ENCODE peak calls at places on chromosomes 16 and 17, in eight cellular contexts. Q, D, A, N, Y, B, X and K are unnamed samples.

GRCh38 chr17:81036128-81036891 is 1.4 kb downstream of the BAIAP2 start:
- DNase-seq in Q (no peak), D (no peak), A (no peak), N (no peak), Y (no peak), B (no peak), X (no peak), K (peak)

GRCh38 chr17:13420294-13421277 is 181.1 kb downstream of the HS3ST3A1 start:
- DNase-seq in Q (no peak), D (peak), A (peak), N (no peak), Y (no peak), B (no peak), X (no peak), K (no peak)

GRCh38 chr16:48608452-48608851 is 1.5 kb downstream of the N4BP1 start:
- DNase-seq in Q (no peak), D (peak), A (no peak), N (no peak), Y (no peak), B (no peak), X (no peak), K (no peak)

GRCh38 chr17:37608369-37609169 is 649 bp downstream of the SYNRG start:
- DNase-seq in Q (no peak), D (peak), A (peak), N (no peak), Y (no peak), B (no peak), X (no peak), K (no peak)

GRCh38 chr16:4314532-4315184 is 1.2 kb upstream of the GLIS2 start:
- DNase-seq in Q (no peak), D (peak), A (peak), N (peak), Y (peak), B (peak), X (no peak), K (no peak)

GRCh38 chr17:61335105-61335844 is 64.4 kb upstream of the TBX2 start:
- DNase-seq in Q (no peak), D (no peak), A (peak), N (peak), Y (no peak), B (no peak), X (no peak), K (no peak)

GRCh38 chr16:85170066-85171003 is 58.1 kb upstream of the CIBAR2 start:
- DNase-seq in Q (no peak), D (peak), A (no peak), N (peak), Y (no peak), B (peak), X (no peak), K (peak)

GRCh38 chr17:31512796-31513195 is 121.3 kb downstream of the RAB11FIP4 start:
- DNase-seq in Q (no peak), D (no peak), A (no peak), N (no peak), Y (no peak), B (no peak), X (no peak), K (no peak)

GRCh38 chr17:73480740-73481139 is 163.5 kb downstream of the SDK2 start:
- DNase-seq in Q (no peak), D (peak), A (no peak), N (no peak), Y (no peak), B (no peak), X (no peak), K (no peak)

GRCh38 chr16:23227529-23227928 is 45.0 kb downstream of the SCNN1G start:
- DNase-seq in Q (no peak), D (no peak), A (no peak), N (no peak), Y (no peak), B (no peak), X (no peak), K (no peak)

GRCh38 chr17:80827646-80828643 is 163.7 kb upstream of the CHMP6 start:
- DNase-seq in Q (no peak), D (peak), A (peak), N (no peak), Y (no peak), B (no peak), X (no peak), K (no peak)

GRCh38 chr17:59778996-59779395 is 71.5 kb downstream of the VMP1 start:
- DNase-seq in Q (no peak), D (no peak), A (no peak), N (no peak), Y (no peak), B (no peak), X (no peak), K (no peak)

GRCh38 chr16:49598386-49599170 is 225.0 kb downstream of the C16orf78 start:
- DNase-seq in Q (no peak), D (no peak), A (no peak), N (no peak), Y (no peak), B (no peak), X (no peak), K (no peak)

GRCh38 chr16:3578121-3578520 is 918 bp upstream of the NLRC3 start:
- DNase-seq in Q (no peak), D (peak), A (no peak), N (no peak), Y (no peak), B (no peak), X (no peak), K (peak)

GRCh38 chr17:34321981-34322380 is 2.7 kb downstream of the CCL8 start:
- DNase-seq in Q (no peak), D (no peak), A (no peak), N (no peak), Y (no peak), B (no peak), X (no peak), K (no peak)

GRCh38 chr17:47315451-47316266 is 8.1 kb upstream of the EFCAB13 start:
- DNase-seq in Q (no peak), D (peak), A (peak), N (no peak), Y (peak), B (peak), X (no peak), K (no peak)

GRCh38 chr17:81518113-81518784 is 5.7 kb upstream of the ACTG1 start:
- DNase-seq in Q (no peak), D (no peak), A (no peak), N (peak), Y (no peak), B (peak), X (no peak), K (no peak)

GRCh38 chr17:69802045-69802740 is 272.8 kb upstream of the KCNJ16 start:
- DNase-seq in Q (no peak), D (no peak), A (no peak), N (no peak), Y (no peak), B (no peak), X (no peak), K (peak)

GRCh38 chr17:81039854-81040758 is 5.2 kb downstream of the BAIAP2 start:
- DNase-seq in Q (no peak), D (peak), A (peak), N (peak), Y (no peak), B (no peak), X (no peak), K (no peak)

GRCh38 chr17:15112881-15113617 is 152.1 kb downstream of the PMP22 start:
- DNase-seq in Q (no peak), D (no peak), A (peak), N (no peak), Y (no peak), B (no peak), X (no peak), K (no peak)

GRCh38 chr16:84806256-84806889 is 13.4 kb upstream of the CRISPLD2 start:
- DNase-seq in Q (no peak), D (peak), A (peak), N (no peak), Y (no peak), B (peak), X (no peak), K (no peak)

GRCh38 chr16:57000271-57001025 is 11.1 kb downstream of the NLRC5 start:
- DNase-seq in Q (no peak), D (peak), A (peak), N (no peak), Y (peak), B (peak), X (no peak), K (no peak)

GRCh38 chr17:27871407-27871806 is 21.8 kb downstream of the LYRM9 start:
- DNase-seq in Q (no peak), D (no peak), A (no peak), N (no peak), Y (no peak), B (no peak), X (no peak), K (no peak)

GRCh38 chr16:51408357-51408756 is 257.3 kb upstream of the SALL1 start:
- DNase-seq in Q (no peak), D (no peak), A (peak), N (no peak), Y (no peak), B (peak), X (no peak), K (no peak)

GRCh38 chr16:89688395-89688794 is 1.9 kb downstream of the CDK10 start:
- DNase-seq in Q (no peak), D (no peak), A (no peak), N (no peak), Y (no peak), B (no peak), X (no peak), K (no peak)

DNA sequence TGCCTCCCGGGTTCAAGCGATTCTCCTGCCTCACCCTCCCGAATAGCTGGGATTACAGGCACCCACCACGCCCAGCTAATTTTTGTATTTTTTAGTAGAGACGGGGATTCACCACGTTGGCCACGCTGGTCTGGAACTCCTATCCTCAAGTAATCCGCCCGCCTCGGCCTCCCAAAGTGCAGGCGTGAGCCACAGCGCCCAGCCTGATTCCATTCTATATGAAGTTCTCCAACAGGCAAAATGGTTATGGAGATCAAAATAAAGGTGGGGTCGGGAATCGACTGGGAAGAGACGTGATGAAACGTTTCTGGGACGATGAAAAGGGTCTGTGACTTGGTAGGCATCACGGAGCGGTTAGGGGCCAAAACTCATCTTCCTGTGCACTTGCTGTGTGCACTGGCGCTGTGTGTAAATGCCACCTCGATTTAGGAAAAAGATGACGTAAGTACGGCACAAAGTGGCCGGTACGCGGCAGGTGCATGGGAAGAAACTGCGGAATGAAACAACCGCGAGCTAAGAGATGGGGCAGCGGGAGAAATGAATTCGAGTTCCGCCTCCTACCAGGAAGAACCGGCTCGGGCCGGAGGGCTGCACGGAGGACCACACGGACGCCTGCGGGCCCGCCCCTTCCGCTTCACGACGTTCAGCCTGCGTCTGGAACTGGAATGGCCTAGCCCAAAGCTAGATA is 1.6 kb downstream of the TP53 start:
- DNase-seq in Q (peak), D (peak), A (peak), N (peak), Y (peak), B (peak), X (peak), K (peak)
- TF ChIP-seq POLR2A in Q (peak), D (peak), A (no peak), N (peak), Y (no peak), B (peak), X (peak), K (no peak)

DNA sequence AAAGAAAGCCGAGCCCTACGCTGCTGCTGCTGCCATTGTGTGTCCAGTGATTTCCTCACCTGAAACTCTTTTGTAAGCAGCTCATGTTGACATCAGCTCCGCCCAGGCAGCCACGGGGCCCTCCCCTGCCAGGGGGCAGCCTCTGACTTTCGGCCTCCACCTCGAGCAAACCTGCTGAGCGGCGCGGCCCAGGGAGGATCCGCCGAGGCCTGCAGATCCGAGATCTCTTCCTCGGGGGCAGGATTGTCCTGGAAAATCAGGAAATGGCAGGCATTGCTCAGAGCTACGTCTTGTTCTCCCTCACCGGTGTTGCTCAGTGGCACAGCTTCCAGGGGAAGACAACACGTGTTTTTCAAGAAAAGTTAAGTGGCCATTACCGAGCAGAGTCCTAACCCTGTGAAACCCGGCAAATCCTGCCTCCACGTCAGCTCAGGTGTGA is 35.6 kb upstream of the ZNF750 start:
- DNase-seq in Q (peak), D (no peak), A (no peak), N (no peak), Y (no peak), B (no peak), X (no peak), K (no peak)
- TF ChIP-seq POLR2A in Q (no peak), D (no peak), A (no peak), N (no peak), Y (no peak), B (no peak), X (no peak), K (no peak)

DNA sequence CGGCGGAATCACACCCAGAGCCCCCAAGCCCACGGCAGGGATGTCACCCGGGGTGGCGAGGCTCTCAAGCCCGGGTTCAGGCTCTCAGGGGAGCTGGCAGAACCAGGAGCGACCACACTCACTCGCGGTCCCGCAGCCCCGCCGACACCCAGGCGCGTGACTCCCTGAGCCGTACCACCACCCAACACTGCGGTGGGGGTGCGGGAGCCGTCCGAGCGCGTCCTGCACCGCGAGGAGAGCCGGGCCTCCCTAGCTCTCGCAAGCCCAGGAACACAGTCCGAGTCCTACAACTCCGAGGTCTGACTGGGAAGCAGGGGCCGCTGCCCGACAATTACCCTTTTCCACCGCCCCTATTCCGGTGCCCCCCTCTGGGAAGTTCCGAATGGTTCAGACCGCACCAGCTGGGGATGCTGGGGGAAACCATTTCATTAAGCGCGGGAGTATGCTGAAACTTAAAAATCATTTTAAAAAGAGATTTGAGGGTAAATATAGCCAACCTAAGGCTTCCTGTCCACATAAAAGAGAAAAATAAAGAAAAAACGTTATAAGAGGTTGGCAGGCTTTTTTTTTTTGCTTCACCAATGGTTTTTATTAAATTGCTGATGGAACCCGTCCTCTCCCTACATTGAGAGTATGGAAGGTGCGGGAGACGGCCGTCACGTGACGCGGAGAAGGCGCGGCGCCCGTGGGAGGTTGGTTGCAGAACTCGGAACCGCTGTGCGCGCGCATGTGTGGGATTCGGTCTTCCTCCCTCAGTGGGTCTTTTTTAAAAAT is at the start of gene FLCN:
- DNase-seq in Q (peak), D (peak), A (peak), N (peak), Y (peak), B (peak), X (peak), K (peak)
- TF ChIP-seq POLR2A in Q (peak), D (peak), A (peak), N (peak), Y (peak), B (peak), X (peak), K (peak)

GRCh38 chr17:39631403-39631802 is 4.7 kb downstream of the PPP1R1B start:
- DNase-seq in Q (peak), D (no peak), A (no peak), N (no peak), Y (no peak), B (peak), X (no peak), K (no peak)
- TF ChIP-seq POLR2A in Q (no peak), D (no peak), A (no peak), N (no peak), Y (no peak), B (peak), X (no peak), K (no peak)

GRCh38 chr17:82536220-82537201 is 17.0 kb downstream of the FOXK2 start:
- DNase-seq in Q (no peak), D (no peak), A (peak), N (peak), Y (no peak), B (peak), X (peak), K (no peak)
- TF ChIP-seq POLR2A in Q (no peak), D (no peak), A (no peak), N (no peak), Y (no peak), B (no peak), X (no peak), K (no peak)